ENCODE peak calls at places on chromosomes 5 and 9, in four cellular contexts. O is osteocyte; R is psoas muscle; K is CD8-positive, alpha-beta T cell. N is an unnamed sample.
A peak's percentile ranks its signal among the peaks of the same experiment; 100 is the strongest.

GRCh38 chr5:148393390-148393741 is 9.6 kb downstream of the FBXO38 start:
- DNase-seq in R (no peak), K (no peak), O (no peak), N (no peak)

GRCh38 chr5:177378884-177379883 is 5.0 kb upstream of the SLC34A1 start:
- DNase-seq in O (no peak), K (no peak), R (no peak), N (no peak)

GRCh38 chr9:108654566-108654965 is 201.2 kb downstream of the ACTL7B start:
- DNase-seq in K (no peak), R (no peak), O (no peak), N (no peak)

GRCh38 chr9:84668204-84669007 is 1.1 kb upstream of the NTRK2 start:
- DNase-seq in K (no peak), O (peak; percentile 95), R (peak; percentile 74), N (peak; percentile 83)

GRCh38 chr9:27293046-27293445 is 3.9 kb downstream of the EQTN start:
- DNase-seq in R (no peak), O (no peak), K (no peak), N (no peak)

GRCh38 chr9:10371824-10372223 is 241.0 kb downstream of the PTPRD start:
- DNase-seq in O (no peak), K (no peak), R (no peak), N (no peak)

GRCh38 chr5:68459093-68459492 is 243.5 kb downstream of the PIK3R1 start:
- DNase-seq in O (no peak), K (no peak), R (no peak), N (no peak)

GRCh38 chr9:105330201-105330600 is 85.8 kb downstream of the SLC44A1 start:
- DNase-seq in O (no peak), K (no peak), R (no peak), N (no peak)

GRCh38 chr9:123749580-123750202 is 180.2 kb downstream of the DENND1A start:
- DNase-seq in K (no peak), R (no peak), O (no peak), N (no peak)

GRCh38 chr9:94222870-94223269 is 36.2 kb upstream of the ZNF169 start:
- DNase-seq in O (no peak), R (no peak), K (no peak), N (no peak)

GRCh38 chr9:101585740-101586139 is 9.0 kb downstream of the PPP3R2 start:
- DNase-seq in R (no peak), O (no peak), K (no peak), N (no peak)

GRCh38 chr5:38783011-38783551 is 62.7 kb upstream of the OSMR start:
- DNase-seq in K (no peak), R (no peak), O (no peak), N (no peak)

GRCh38 chr5:167049043-167049663 is 1242.3 kb upstream of the WWC1 start:
- DNase-seq in O (no peak), R (no peak), K (no peak), N (peak; percentile 14)

GRCh38 chr5:12316812-12317211 is 412.6 kb upstream of the CTNND2 start:
- DNase-seq in O (no peak), K (no peak), R (no peak), N (no peak)

GRCh38 chr5:3010953-3011763 is 259.7 kb upstream of the IRX2 start:
- DNase-seq in R (no peak), K (no peak), O (peak; percentile 75), N (no peak)

GRCh38 chr5:135578685-135579341 is at the start of gene CXCL14:
- DNase-seq in K (no peak), O (no peak), R (peak; percentile 84), N (peak; percentile 26)

GRCh38 chr9:36928670-36929349 is 105.3 kb downstream of the PAX5 start:
- DNase-seq in O (no peak), R (no peak), K (no peak), N (no peak)

GRCh38 chr5:122615832-122616231 is 159.0 kb upstream of the SNX2 start:
- DNase-seq in O (no peak), R (no peak), K (no peak), N (no peak)

GRCh38 chr5:109922396-109922995 is 232.8 kb downstream of the MAN2A1 start:
- DNase-seq in O (no peak), R (no peak), K (no peak), N (no peak)

GRCh38 chr5:134129411-134130238 is 15.1 kb downstream of the TCF7 start:
- DNase-seq in R (peak; percentile 50), K (no peak), O (no peak), N (no peak)

DNA sequence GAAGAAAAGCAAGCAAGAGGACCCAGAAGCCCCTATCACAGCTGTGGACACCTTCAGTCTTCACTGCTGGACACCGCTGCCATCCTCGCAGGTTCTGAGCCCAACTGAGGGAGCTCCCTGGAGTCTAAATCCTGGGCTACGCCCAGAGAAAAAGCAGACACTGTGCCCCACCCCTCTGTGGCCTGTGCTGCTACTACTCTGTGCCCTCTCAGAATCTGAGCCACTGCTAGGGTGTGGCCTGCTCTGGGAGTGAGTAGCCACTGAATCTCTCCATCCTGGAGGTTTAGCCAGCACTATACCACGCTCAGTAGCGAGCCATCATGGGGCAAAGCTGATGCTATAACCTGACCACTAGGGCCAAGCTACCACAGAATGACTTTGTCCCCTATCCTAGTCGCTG is 338.2 kb downstream of the NPR3 start:
- DNase-seq in O (no peak), K (no peak), R (no peak), N (no peak)
- TF ChIP-seq CTCF in O (no peak), K (no peak), R (no peak), N (no peak)

GRCh38 chr5:9157020-9157419 is 388.9 kb downstream of the SEMA5A start:
- DNase-seq in K (no peak), O (no peak), R (no peak), N (no peak)
- TF ChIP-seq CTCF in K (no peak), O (no peak), R (no peak), N (no peak)

GRCh38 chr9:131399972-131400371 is 6.1 kb downstream of the PRRC2B start:
- DNase-seq in O (no peak), K (no peak), R (no peak), N (no peak)

GRCh38 chr9:131400627-131401026 is 6.7 kb downstream of the PRRC2B start:
- DNase-seq in K (no peak), R (no peak), O (no peak), N (no peak)

GRCh38 chr9:131403493-131403773 is 9.5 kb downstream of the PRRC2B start:
- DNase-seq in K (no peak), R (no peak), O (no peak), N (no peak)

GRCh38 chr9:131402738-131403492 is 9.0 kb downstream of the PRRC2B start:
- DNase-seq in K (no peak), O (no peak), R (peak; percentile 92), N (no peak)

DNA sequence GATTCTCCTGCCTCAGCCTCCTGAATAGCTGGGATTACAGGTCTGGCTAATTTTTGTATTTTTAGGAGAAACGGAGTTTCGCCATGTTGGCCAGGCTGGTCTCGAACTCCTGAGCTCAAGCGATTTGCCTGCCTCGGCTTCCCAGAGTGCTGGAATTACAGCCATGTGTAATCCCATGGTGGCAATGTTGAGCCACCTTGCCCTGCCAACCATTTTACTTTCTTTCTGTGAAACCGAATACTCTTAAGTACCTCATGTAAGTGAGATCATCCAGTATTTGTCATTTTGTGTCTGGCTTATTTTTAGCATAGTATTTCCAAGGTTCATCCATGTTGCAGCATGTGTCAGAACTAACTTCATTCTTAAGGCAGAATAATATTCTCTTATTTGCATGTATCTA is 8.2 kb downstream of the PRRC2B start:
- DNase-seq in R (no peak), K (no peak), O (no peak), N (no peak)
- TF ChIP-seq CTCF in R (no peak), K (no peak), O (no peak), N (no peak)

GRCh38 chr5:112183103-112183634 is 235.9 kb downstream of the EPB41L4A start:
- DNase-seq in K (no peak), O (no peak), R (no peak), N (no peak)

GRCh38 chr5:112192072-112192471 is 227.0 kb downstream of the EPB41L4A start:
- DNase-seq in K (no peak), O (no peak), R (no peak), N (no peak)

GRCh38 chr5:112189328-112189840 is 229.7 kb downstream of the EPB41L4A start:
- DNase-seq in K (no peak), R (no peak), O (no peak), N (no peak)

GRCh38 chr5:112186401-112186990 is 232.6 kb downstream of the EPB41L4A start:
- DNase-seq in O (no peak), R (no peak), K (no peak), N (no peak)
- TF ChIP-seq CTCF in O (peak; percentile 72), R (peak; percentile 51), K (peak; percentile 52), N (peak; percentile 65)